ENCODE peak calls at places on chromosomes 12 and 14, in nine cellular contexts. Y is midbrain; C is EL; K is HCEC 1CT; P is pulmonary artery endothelial cell; L is occipital lobe; U is activated CD8-positive, alpha-beta memory T cell treated with anti-CD3 and anti-CD28 coated beads for 1 hour; V is pancreas; F is endothelial cell. X is an unnamed sample.

GRCh38 chr14:24430682-24431568 is 1.2 kb downstream of the KHNYN start:
- DNase-seq in Y (no peak), K (peak; percentile 60), V (peak; percentile 51), L (no peak), P (no peak), F (no peak), U (no peak), C (peak; percentile 69), X (no peak)

GRCh38 chr14:92561906-92562489 is 48.4 kb downstream of the RIN3 start:
- DNase-seq in P (no peak), V (no peak), U (no peak), K (no peak), Y (no peak), L (no peak), F (no peak), C (no peak), X (no peak)

GRCh38 chr14:105150368-105151111 is 18.0 kb downstream of the JAG2 start:
- DNase-seq in Y (no peak), C (no peak), V (no peak), U (no peak), F (no peak), P (no peak), K (no peak), L (no peak), X (no peak)

GRCh38 chr12:632102-632696 is 31.0 kb downstream of the NINJ2 start:
- DNase-seq in P (no peak), V (no peak), L (no peak), K (peak; percentile 74), F (no peak), Y (no peak), C (peak; percentile 91), U (no peak), X (peak; percentile 73)

GRCh38 chr12:125053821-125054220 is 11.4 kb upstream of the AACS start:
- DNase-seq in F (no peak), K (no peak), U (no peak), C (no peak), L (no peak), Y (no peak), V (no peak), P (no peak), X (no peak)

GRCh38 chr12:111444314-111444705 is 38.6 kb downstream of the SH2B3 start:
- DNase-seq in F (no peak), Y (no peak), P (no peak), L (no peak), U (no peak), C (no peak), V (no peak), K (peak; percentile 38), X (peak; percentile 5)

GRCh38 chr12:4143909-4144308 is 129.7 kb upstream of the CCND2 start:
- DNase-seq in U (no peak), L (no peak), C (no peak), K (no peak), V (no peak), Y (no peak), F (no peak), P (no peak), X (no peak)

GRCh38 chr14:80930836-80931389 is 10.6 kb downstream of the CEP128 start:
- DNase-seq in F (no peak), Y (no peak), V (no peak), L (no peak), U (peak; percentile 10), C (peak; percentile 86), K (peak; percentile 88), P (no peak), X (no peak)

GRCh38 chr12:24488091-24488596 is 460.8 kb downstream of the BCAT1 start:
- DNase-seq in P (no peak), L (no peak), K (peak; percentile 39), Y (no peak), U (no peak), F (no peak), C (no peak), V (no peak), X (no peak)

GRCh38 chr14:78721756-78722455 is 551.7 kb downstream of the NRXN3 start:
- DNase-seq in P (no peak), Y (no peak), V (no peak), F (no peak), L (no peak), K (no peak), U (no peak), C (no peak), X (no peak)

GRCh38 chr14:94394025-94394493 is 5.7 kb upstream of the SERPINA1 start:
- DNase-seq in V (no peak), U (no peak), L (no peak), K (no peak), C (no peak), P (no peak), F (no peak), Y (no peak), X (no peak)

GRCh38 chr12:57887631-57888406 is 41.3 kb upstream of the CTDSP2 start:
- DNase-seq in U (no peak), Y (no peak), P (no peak), V (no peak), L (peak; percentile 49), F (no peak), K (peak; percentile 15), C (peak; percentile 76), X (no peak)

GRCh38 chr12:111942557-111942956 is 70.4 kb downstream of the TMEM116 start:
- DNase-seq in C (peak; percentile 65), Y (no peak), F (no peak), L (no peak), U (no peak), V (no peak), K (peak; percentile 74), P (peak; percentile 46), X (no peak)

GRCh38 chr12:120783197-120783596 is 57.6 kb downstream of the ACADS start:
- DNase-seq in K (peak; percentile 90), P (peak; percentile 85), Y (no peak), U (no peak), C (peak; percentile 72), V (no peak), F (no peak), L (no peak), X (no peak)

GRCh38 chr12:29145372-29146170 is 3.5 kb upstream of the FAR2 start:
- DNase-seq in L (no peak), U (no peak), V (no peak), C (no peak), P (no peak), Y (no peak), F (no peak), K (no peak), X (no peak)

GRCh38 chr14:24959791-24960331 is 90.1 kb downstream of the STXBP6 start:
- DNase-seq in P (no peak), F (no peak), K (peak; percentile 29), L (no peak), Y (no peak), U (no peak), C (no peak), V (no peak), X (no peak)

GRCh38 chr14:28774764-28775738 is 8.5 kb downstream of the FOXG1 start:
- DNase-seq in L (no peak), Y (no peak), P (no peak), V (no peak), F (no peak), K (no peak), U (no peak), C (no peak), X (peak; percentile 54)

GRCh38 chr12:53236443-53237111 is 4.6 kb upstream of the RARG start:
- DNase-seq in F (no peak), P (no peak), L (no peak), Y (no peak), V (no peak), U (no peak), C (no peak), K (no peak), X (no peak)

GRCh38 chr14:79947440-79947839 is 263.9 kb downstream of the DIO2 start:
- DNase-seq in P (no peak), F (no peak), U (no peak), L (no peak), Y (no peak), C (no peak), K (no peak), V (no peak), X (no peak)

GRCh38 chr14:95258754-95259593 is 60.7 kb downstream of the CLMN start:
- DNase-seq in L (no peak), K (no peak), V (no peak), C (no peak), U (no peak), Y (no peak), P (no peak), F (peak; percentile 20), X (no peak)